ENCODE peak calls at places on chromosome 16, in six cellular contexts. U, I, V, H, C and Y are unnamed samples. For H3K4me1, H3K36me3 and H3K27me3, the result is how much of the 10 kb centered on the place peaks cover.

GRCh38 chr16:21263640-21264211 is 14.4 kb downstream of the CRYM start:
- DNase-seq in U (peak), I (no peak), V (no peak), H (peak), C (no peak), Y (no peak)

GRCh38 chr16:72990003-72990521 is 57.9 kb downstream of the ZFHX3 start:
- DNase-seq in U (peak), I (peak), V (peak), H (peak), C (no peak), Y (no peak)

GRCh38 chr16:24851700-24852099 is 5.9 kb downstream of the SLC5A11 start:
- DNase-seq in U (peak), I (no peak), V (no peak), H (no peak), C (no peak), Y (no peak)

GRCh38 chr16:75238132-75238852 is 13.1 kb downstream of the BCAR1 start:
- DNase-seq in U (peak), I (peak), V (peak), H (no peak), C (no peak), Y (peak)

GRCh38 chr16:67431805-67432476 is 1.0 kb downstream of the HSD11B2 start:
- DNase-seq in U (no peak), I (no peak), V (no peak), H (peak), C (no peak), Y (no peak)

GRCh38 chr16:79601092-79601977 is 798 bp upstream of the MAF start:
- DNase-seq in U (peak), I (peak), V (peak), H (peak), C (no peak), Y (no peak)

GRCh38 chr16:79519448-79519847 is 81.1 kb downstream of the MAF start:
- DNase-seq in U (no peak), I (peak), V (peak), H (no peak), C (no peak), Y (no peak)

GRCh38 chr16:72021043-72021442 is 12.5 kb downstream of the DHODH start:
- DNase-seq in U (no peak), I (no peak), V (peak), H (peak), C (no peak), Y (peak)

GRCh38 chr16:89115216-89115949 is 21.7 kb downstream of the ACSF3 start:
- DNase-seq in U (no peak), I (peak), V (peak), H (no peak), C (peak), Y (no peak)

GRCh38 chr16:1960665-1961630 is 1.6 kb downstream of the NDUFB10 start:
- DNase-seq in U (peak), I (no peak), V (no peak), H (peak), C (no peak), Y (peak)

GRCh38 chr16:2834968-2835367 is 4.9 kb downstream of the ZG16B start:
- DNase-seq in U (no peak), I (no peak), V (no peak), H (no peak), C (no peak), Y (no peak)

GRCh38 chr16:86567701-86568571 is 1.3 kb downstream of the FOXC2 start:
- DNase-seq in U (peak), I (no peak), V (peak), H (peak), C (no peak), Y (no peak)

GRCh38 chr16:31010539-31010938 is at the start of gene STX1B:
- DNase-seq in U (peak), I (no peak), V (no peak), H (peak), C (peak), Y (peak)

GRCh38 chr16:84724619-84725307 is 25.0 kb downstream of the USP10 start:
- DNase-seq in U (peak), I (no peak), V (no peak), H (no peak), C (no peak), Y (no peak)

GRCh38 chr16:5790512-5790911 is 692.9 kb upstream of the EEF2KMT start:
- DNase-seq in U (no peak), I (no peak), V (no peak), H (peak), C (no peak), Y (no peak)

GRCh38 chr16:10619271-10619849 is 39.0 kb upstream of the EMP2 start:
- DNase-seq in U (peak), I (peak), V (no peak), H (peak), C (no peak), Y (peak)

GRCh38 chr16:68289621-68290329 is 21.0 kb downstream of the SLC7A6OS start:
- DNase-seq in U (peak), I (no peak), V (no peak), H (peak), C (peak), Y (no peak)

GRCh38 chr16:57993452-57993851 is 7.0 kb downstream of the ZNF319 start:
- DNase-seq in U (no peak), I (peak), V (no peak), H (no peak), C (no peak), Y (peak)

GRCh38 chr16:78184554-78185183 is 85.2 kb downstream of the WWOX start:
- DNase-seq in U (peak), I (no peak), V (no peak), H (no peak), C (no peak), Y (no peak)

GRCh38 chr16:4116328-4117249 is at the start of gene ADCY9:
- DNase-seq in U (peak), I (peak), V (peak), H (peak), C (peak), Y (peak)

GRCh38 chr16:2236362-2237075 is at the start of gene DNASE1L2:
- DNase-seq in U (peak), I (peak), V (no peak), H (peak), C (no peak), Y (no peak)

GRCh38 chr16:54062361-54063346 is 223.9 kb downstream of the IRX3 start:
- DNase-seq in U (no peak), I (no peak), V (no peak), H (peak), C (no peak), Y (peak)

GRCh38 chr16:85463672-85464071 is 149.4 kb upstream of the GSE1 start:
- DNase-seq in U (no peak), I (peak), V (no peak), H (no peak), C (no peak), Y (no peak)

GRCh38 chr16:11676799-11677198 is 8.5 kb downstream of the SNN start:
- DNase-seq in U (no peak), I (no peak), V (no peak), H (no peak), C (no peak), Y (no peak)

GRCh38 chr16:11674001-11674817 is 6.0 kb downstream of the SNN start:
- DNase-seq in U (no peak), I (no peak), V (peak), H (no peak), C (no peak), Y (no peak)

GRCh38 chr16:11674818-11675560 is 6.7 kb downstream of the SNN start:
- DNase-seq in U (peak), I (no peak), V (peak), H (no peak), C (no peak), Y (no peak)

GRCh38 chr16:11677451-11677951 is 9.2 kb downstream of the SNN start:
- DNase-seq in U (peak), I (no peak), V (no peak), H (no peak), C (no peak), Y (no peak)

GRCh38 chr16:11675561-11676511 is 7.6 kb downstream of the SNN start:
- DNase-seq in U (no peak), I (no peak), V (peak), H (peak), C (no peak), Y (peak)
- H3K4me1 ChIP-seq in U (under half), I (under half), V (half or more), H (under half), C (half or more), Y (under half)

DNA sequence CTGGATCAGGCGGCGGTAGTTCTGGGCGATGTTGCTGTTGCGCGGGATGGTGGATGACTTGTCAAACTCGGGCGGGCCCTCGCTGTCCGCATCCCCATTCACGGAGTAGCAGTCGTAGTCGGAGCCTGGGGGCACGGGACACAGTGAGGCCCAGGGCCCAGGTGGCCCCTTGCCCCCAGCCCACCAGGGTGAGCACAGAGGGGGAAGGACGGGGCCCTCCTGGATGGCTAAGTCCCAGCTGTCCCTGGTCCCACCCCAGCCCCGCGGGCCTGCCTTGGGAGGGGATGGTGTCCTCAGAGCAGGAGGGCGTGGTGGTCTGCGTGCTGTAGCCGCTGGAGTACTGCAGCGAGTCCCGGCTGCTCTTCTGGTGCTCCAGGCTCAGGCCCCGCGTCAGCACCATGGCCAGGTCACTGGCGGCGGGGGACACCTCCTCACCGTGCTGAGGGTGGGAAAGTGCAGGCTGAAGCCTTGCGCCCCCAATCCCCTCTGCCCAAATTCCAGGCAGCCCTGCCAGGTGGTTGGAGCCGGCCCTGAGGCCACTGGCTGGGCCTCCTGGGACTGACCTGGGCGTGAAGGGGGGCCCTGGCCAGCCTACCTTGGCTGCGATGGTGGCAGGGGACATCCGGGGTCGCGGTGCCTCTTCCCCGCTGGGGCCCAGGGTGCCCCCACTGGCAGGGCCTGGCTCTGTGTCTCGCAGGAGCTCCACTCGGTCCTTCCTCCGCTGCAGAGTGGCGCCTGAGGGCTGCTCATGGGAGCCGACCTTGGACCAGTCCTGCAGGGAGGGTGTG is 18.2 kb downstream of the IL34 start:
- DNase-seq in U (no peak), I (no peak), V (peak), H (peak), C (no peak), Y (no peak)
- H3K36me3 ChIP-seq in U (under half), I (under half), V (half or more), H (under half), C (under half), Y (half or more)

GRCh38 chr16:49598386-49599170 is 225.0 kb downstream of the C16orf78 start:
- DNase-seq in U (no peak), I (no peak), V (peak), H (peak), C (no peak), Y (no peak)
- H3K27me3 ChIP-seq in U (under half), I (under half), V (under half), H (under half), C (under half), Y (under half)

DNA sequence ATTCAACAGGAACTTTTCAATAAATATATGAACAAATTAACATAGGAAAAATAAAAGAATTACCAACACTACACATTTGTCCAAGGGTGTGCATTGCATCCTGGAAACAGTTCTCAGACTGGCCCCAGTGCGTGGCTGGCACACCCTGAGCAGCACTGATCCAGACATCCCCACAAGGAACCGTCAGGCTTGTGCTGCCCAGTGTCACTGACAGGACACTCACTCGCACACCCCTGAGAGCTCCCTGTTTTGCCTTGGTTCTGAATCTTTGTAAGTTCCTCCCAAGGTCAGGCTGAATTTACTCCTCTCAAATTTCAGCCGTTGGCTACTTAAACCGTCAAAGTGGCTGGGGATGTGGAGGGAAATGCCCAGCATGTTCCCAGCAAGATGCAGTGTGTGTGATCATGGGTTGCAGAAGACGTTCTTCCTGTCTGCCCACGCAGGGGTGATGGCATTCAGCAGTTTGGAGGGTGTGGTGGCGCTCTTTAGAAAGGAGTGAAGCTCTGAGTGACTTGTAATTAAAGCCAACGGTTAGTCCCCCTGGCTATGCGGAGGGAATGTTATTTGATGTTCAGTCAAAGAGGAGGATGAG is 1.7 kb downstream of the MT2A start:
- DNase-seq in U (peak), I (peak), V (peak), H (no peak), C (peak), Y (no peak)
- H3K4me1 ChIP-seq in U (half or more), I (under half), V (half or more), H (under half), C (under half), Y (under half)

GRCh38 chr16:66152841-66153525 is 213.5 kb upstream of the CDH5 start:
- DNase-seq in U (peak), I (no peak), V (no peak), H (no peak), C (no peak), Y (no peak)
- H3K36me3 ChIP-seq in U (under half), I (under half), V (under half), H (under half), C (under half), Y (under half)

DNA sequence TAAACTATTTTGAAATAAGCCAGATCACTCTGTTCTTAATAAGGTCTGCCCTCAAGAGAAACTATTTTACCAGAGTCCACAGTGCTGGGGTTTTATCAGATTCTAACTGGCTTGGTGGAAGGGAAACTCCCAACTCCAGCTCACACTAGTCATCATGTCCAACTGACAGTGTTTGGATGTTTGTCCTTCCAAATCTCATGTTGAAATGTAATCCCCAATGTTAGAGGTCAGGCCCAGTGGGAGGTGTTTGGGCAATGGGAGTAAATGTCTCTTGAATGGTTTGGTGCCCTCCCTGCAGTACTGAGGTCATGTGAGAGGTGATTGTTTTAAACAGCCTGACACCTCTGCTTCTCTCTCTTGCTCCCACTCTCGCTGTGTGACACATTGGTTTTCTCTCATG is 1301.0 kb upstream of the CDH8 start:
- DNase-seq in U (no peak), I (no peak), V (no peak), H (no peak), C (no peak), Y (no peak)
- H3K27me3 ChIP-seq in U (under half), I (under half), V (under half), H (under half), C (under half), Y (under half)

DNA sequence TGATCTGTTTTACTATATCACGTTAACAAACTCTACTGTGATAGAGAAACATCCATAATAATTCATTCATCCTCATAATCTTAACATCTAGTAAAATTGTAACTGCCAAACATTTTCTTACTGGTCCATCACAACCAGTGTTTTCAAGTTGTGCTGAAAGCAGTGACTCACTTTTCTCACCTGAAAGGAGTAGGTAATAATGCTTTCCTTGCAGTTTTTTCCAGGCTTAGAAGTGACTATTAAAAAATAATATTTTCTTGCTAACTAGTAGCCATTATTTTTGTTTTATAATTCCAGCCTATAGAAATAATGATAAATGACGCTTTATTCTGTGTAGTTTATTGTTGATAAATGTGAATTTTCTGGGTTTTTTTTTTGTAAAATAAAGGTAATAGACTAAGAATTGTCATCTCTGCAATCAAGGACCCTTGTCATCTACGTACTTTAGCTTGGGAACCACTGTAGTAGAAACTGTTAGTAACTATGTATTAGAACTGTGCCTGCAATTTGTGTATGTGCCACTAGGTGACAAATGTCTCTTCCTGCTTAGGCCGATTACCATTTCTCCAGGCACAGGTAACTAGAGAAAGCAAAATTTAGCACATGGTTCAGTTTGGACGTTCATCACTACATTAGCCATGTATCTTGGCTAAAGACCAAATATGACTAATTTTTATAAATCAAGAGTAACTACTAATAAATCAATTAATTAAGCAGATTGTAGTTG is 409.4 kb upstream of the ERCC4 start:
- DNase-seq in U (no peak), I (no peak), V (no peak), H (no peak), C (no peak), Y (no peak)
- H3K4me1 ChIP-seq in U (under half), I (under half), V (under half), H (under half), C (under half), Y (under half)

DNA sequence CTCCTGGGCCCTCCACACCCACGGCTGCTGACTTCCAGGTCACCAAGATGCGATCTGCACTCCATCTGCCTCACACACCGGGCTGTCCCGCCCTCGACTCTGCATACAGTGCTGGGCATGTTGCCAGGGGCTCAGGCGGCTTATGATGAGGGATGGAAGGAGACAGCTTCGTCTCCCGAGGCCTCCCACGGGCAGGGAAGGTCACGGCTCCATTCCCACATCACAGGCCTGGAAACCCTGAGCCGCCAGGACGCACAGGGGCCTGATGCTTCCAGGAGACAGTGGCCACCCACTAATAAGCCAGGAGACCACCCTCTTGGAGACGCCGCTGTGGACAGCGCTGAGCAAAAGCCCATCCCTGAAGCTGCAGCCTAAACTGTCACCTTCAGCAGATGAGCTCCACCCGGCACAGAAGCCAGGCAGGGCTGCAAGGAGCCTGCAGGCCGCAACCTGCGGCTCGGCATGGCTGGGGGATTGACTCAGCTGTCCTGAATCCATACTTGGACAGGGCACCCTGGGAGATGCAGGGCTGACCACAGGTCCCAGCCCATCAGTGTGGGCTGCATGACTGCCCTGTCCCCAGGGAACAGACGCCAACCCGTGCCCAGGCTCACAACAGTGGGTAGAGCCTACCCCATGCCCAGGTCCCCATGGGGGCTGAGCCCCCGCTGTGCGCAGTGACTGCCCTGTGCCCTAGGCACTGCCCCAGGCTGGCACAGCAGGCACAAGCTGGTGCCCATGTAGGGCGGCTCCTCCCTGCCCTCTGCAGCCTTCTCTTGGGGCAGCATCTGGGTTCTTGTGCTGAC is 34.4 kb downstream of the SLC7A5 start:
- DNase-seq in U (no peak), I (no peak), V (no peak), H (no peak), C (no peak), Y (peak)
- H3K36me3 ChIP-seq in U (half or more), I (under half), V (half or more), H (half or more), C (under half), Y (half or more)

DNA sequence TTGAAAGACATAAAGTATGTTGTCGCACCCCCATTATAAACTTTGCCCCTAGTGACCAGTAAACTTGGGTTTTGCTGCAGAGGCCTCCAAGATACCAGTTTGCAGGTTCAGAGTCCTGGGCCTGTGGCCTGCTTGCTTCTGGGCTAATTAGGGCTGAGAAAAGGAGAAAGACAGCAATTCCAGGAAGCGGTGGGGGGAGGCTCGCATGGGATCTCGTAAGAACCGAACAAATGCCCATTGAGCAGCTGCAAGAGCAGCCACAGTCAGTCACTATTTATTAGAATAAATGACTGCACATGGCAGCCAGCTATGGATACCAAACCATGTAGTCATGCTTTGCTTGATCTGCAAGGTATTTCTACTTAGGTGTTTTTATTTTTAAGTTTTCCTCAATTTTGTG is 4.9 kb downstream of the SHISA9 start:
- DNase-seq in U (no peak), I (no peak), V (no peak), H (no peak), C (no peak), Y (no peak)
- H3K27me3 ChIP-seq in U (under half), I (under half), V (under half), H (under half), C (under half), Y (under half)

GRCh38 chr16:19751478-19751877 is 33.4 kb downstream of the IQCK start:
- DNase-seq in U (no peak), I (no peak), V (no peak), H (no peak), C (no peak), Y (no peak)
- H3K4me1 ChIP-seq in U (under half), I (under half), V (under half), H (under half), C (under half), Y (under half)